ENCODE peak calls at places on chromosomes 3 and 15, in five cellular contexts. Q is psoas muscle, Z is foreskin fibroblast, L is lower lobe of right lung, K is fibroblast of the aortic adventitia. F is an unnamed sample.

GRCh38 chr3:101813817-101814440 is 34.9 kb downstream of the NXPE3 start:
- DNase-seq in Q (no peak), Z (peak), L (no peak), K (peak), F (no peak)

GRCh38 chr15:57290826-57291225 is 85.5 kb upstream of the CGNL1 start:
- DNase-seq in Q (no peak), Z (no peak), L (no peak), K (no peak), F (no peak)

GRCh38 chr3:64647825-64648224 is 40.0 kb downstream of the ADAMTS9 start:
- DNase-seq in Q (no peak), Z (no peak), L (no peak), K (no peak), F (peak)

GRCh38 chr15:39613271-39613670 is 32.4 kb downstream of the THBS1 start:
- DNase-seq in Q (no peak), Z (peak), L (no peak), K (no peak), F (no peak)

GRCh38 chr3:173411288-173412064 is 13.9 kb downstream of the NLGN1 start:
- DNase-seq in Q (no peak), Z (peak), L (peak), K (peak), F (peak)

GRCh38 chr15:57502116-57502515 is 89.6 kb upstream of the MYZAP start:
- DNase-seq in Q (no peak), Z (no peak), L (no peak), K (peak), F (no peak)

GRCh38 chr15:93111451-93111850 is 22.4 kb upstream of the RGMA start:
- DNase-seq in Q (no peak), Z (no peak), L (no peak), K (no peak), F (no peak)

GRCh38 chr3:39132096-39133092 is 21.0 kb downstream of the CSRNP1 start:
- DNase-seq in Q (no peak), Z (no peak), L (no peak), K (no peak), F (no peak)

GRCh38 chr3:112117826-112118571 is 15.0 kb downstream of the GCSAM start:
- DNase-seq in Q (no peak), Z (no peak), L (peak), K (no peak), F (no peak)

DNA sequence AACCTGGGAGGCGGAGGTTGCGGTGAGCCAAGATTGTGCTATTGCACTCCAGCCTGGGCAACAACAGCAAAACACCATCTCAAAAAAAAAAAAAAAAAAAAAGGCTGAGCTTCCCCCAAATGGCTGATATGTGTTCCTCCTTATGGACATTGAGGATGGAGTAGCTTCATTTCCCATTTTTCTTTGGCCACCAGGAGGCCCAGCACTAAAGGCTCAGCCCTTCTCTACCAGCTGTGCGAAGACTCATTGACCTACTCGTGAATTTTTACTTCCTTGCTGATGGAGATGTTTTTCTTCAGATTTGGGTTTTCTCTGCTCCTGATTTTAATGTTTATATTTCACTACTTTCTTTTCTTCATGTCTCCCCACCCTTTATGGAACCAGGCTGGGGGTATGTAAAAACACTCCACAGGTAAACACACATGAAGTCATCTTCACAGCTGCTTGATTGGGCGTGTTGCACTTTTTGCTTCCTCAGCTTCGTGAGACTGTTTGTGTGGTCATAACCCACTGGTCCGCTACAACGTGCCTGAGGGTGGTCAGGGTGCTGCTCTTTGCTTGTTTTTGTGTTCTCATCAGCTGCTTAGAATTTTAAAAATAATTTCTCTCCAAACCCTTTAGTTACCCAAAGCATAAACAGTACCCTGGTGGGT is 13.5 kb downstream of the SEMA4B start:
- DNase-seq in Q (no peak), Z (no peak), L (no peak), K (no peak), F (no peak)
- TF ChIP-seq CTCF in Q (no peak), Z (peak), L (peak), K (peak), F (peak)

DNA sequence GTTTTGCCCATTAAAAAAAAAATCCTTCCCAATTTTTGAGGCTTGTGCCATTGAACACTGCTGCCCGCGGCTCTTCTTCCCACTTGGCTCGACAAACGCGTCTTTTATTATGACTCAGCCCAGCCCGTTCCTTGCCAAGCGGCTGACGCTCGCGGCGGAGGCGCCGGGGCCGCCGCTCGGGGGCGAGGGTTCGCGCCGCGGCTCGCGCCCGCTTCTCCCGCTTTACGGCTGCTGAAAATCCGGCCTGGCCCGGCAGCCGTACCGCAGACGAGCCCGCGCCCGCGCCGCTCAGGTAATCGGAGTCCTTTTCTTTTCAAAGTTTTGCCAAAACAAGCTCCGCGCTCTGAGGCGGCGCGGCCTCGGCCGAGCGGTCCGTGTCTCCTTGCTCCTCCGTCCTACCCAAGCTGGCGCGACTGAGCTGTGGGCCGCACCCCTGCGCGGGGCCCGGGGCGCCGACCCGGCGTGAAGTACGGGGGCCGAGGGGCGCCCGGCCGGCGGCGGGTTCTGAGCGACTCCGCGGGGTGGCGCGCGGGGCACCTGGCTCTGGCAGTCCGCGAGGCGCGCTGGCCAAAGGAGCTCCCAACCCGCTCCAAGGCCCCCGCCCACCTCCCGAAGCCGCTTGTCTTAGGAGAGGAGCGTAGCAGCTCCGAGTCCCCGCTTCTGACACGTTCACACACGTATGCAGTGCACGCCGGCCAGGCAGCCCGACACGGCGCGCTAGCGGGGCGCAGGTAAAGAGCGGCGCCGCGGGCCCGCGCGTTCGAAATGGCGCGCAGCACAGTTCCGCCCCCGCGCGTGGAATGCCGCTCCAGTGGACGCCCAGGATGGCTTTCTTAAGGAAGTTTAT is 418.2 kb upstream of the NAALADL2 start:
- DNase-seq in Q (peak), Z (peak), L (peak), K (peak), F (peak)
- TF ChIP-seq CTCF in Q (no peak), Z (no peak), L (no peak), K (no peak), F (peak)

GRCh38 chr15:25342629-25343028 is 96.2 kb downstream of the UBE3A start:
- DNase-seq in Q (no peak), Z (no peak), L (no peak), K (no peak), F (no peak)

GRCh38 chr15:25346371-25346770 is 92.5 kb downstream of the UBE3A start:
- DNase-seq in Q (no peak), Z (no peak), L (no peak), K (no peak), F (no peak)

GRCh38 chr15:25347707-25348106 is 91.1 kb downstream of the UBE3A start:
- DNase-seq in Q (no peak), Z (no peak), L (no peak), K (no peak), F (no peak)

GRCh38 chr15:25345943-25346342 is 92.9 kb downstream of the UBE3A start:
- DNase-seq in Q (peak), Z (no peak), L (no peak), K (peak), F (no peak)
- TF ChIP-seq CTCF in Q (peak), Z (no peak), L (no peak), K (peak), F (no peak)

GRCh38 chr3:131553495-131554247 is 50.9 kb upstream of the MRPL3 start:
- DNase-seq in Q (no peak), Z (no peak), L (no peak), K (no peak), F (no peak)

GRCh38 chr3:131551761-131552160 is 49.0 kb upstream of the MRPL3 start:
- DNase-seq in Q (no peak), Z (no peak), L (no peak), K (peak), F (no peak)

GRCh38 chr3:131547585-131547984 is 44.8 kb upstream of the MRPL3 start:
- DNase-seq in Q (no peak), Z (no peak), L (no peak), K (no peak), F (no peak)

GRCh38 chr3:131550562-131551188 is 47.9 kb upstream of the MRPL3 start:
- DNase-seq in Q (no peak), Z (no peak), L (no peak), K (no peak), F (no peak)

DNA sequence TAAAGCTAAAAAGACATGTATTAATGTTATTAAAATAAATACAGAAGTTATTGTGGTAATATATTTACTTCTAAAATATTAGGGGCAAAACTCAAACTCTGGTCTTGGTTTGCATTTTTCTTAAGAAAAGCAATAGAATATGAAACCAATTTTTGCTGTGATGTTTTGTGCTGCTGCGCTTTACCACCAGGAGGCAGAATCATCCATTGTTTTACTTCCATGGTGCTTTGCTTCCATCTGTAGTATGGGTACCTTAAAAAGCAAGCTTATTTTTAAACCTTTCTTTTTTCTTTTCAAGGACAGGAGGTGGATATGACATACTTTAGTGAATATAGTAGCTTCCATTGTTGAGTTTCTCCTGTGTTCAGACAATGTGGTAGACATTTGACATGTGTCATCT is 46.6 kb upstream of the MRPL3 start:
- DNase-seq in Q (no peak), Z (no peak), L (no peak), K (no peak), F (no peak)
- TF ChIP-seq CTCF in Q (no peak), Z (peak), L (no peak), K (peak), F (peak)

GRCh38 chr3:136937175-136937574 is 20.6 kb upstream of the IL20RB start:
- DNase-seq in Q (no peak), Z (no peak), L (no peak), K (no peak), F (no peak)
- TF ChIP-seq CTCF in Q (no peak), Z (no peak), L (no peak), K (no peak), F (no peak)

GRCh38 chr15:81182746-81183402 is 13.8 kb upstream of the IL16 start:
- DNase-seq in Q (no peak), Z (no peak), L (no peak), K (no peak), F (no peak)
- TF ChIP-seq CTCF in Q (no peak), Z (no peak), L (no peak), K (peak), F (no peak)

GRCh38 chr3:172364374-172365027 is 83.8 kb downstream of the GHSR start:
- DNase-seq in Q (no peak), Z (no peak), L (no peak), K (no peak), F (no peak)
- TF ChIP-seq CTCF in Q (no peak), Z (no peak), L (no peak), K (no peak), F (no peak)